ENCODE peak calls at places on chromosomes 11 and 22, in four cellular contexts. X is neuronal stem cell, G is endothelial cell of umbilical vein, M is endodermal cell. C is an unnamed sample.

GRCh38 chr11:62856333-62856910 is 17.0 kb upstream of the WDR74 start:
- DNase-seq in X (no peak), G (no peak), M (no peak), C (peak; percentile 42)

GRCh38 chr11:2867142-2867541 is 18.4 kb downstream of the CDKN1C start:
- DNase-seq in X (no peak), G (no peak), M (no peak), C (no peak)

GRCh38 chr22:39472570-39473556 is 16.1 kb downstream of the MGAT3 start:
- DNase-seq in X (no peak), G (no peak), M (no peak), C (no peak)

GRCh38 chr11:36162909-36163434 is 126.3 kb downstream of the COMMD9 start:
- DNase-seq in X (no peak), G (peak; percentile 61), M (no peak), C (no peak)

GRCh38 chr11:130486981-130487380 is 38.5 kb downstream of the ADAMTS15 start:
- DNase-seq in X (no peak), G (no peak), M (no peak), C (no peak)

GRCh38 chr11:96154802-96155520 is 188.0 kb downstream of the MAML2 start:
- DNase-seq in X (no peak), G (no peak), M (no peak), C (peak; percentile 81)

GRCh38 chr11:117230286-117230961 is 1.4 kb downstream of the PCSK7 start:
- DNase-seq in X (no peak), G (no peak), M (no peak), C (peak; percentile 67)

GRCh38 chr22:32378703-32379272 is 21.1 kb downstream of the RFPL3 start:
- DNase-seq in X (peak; percentile 53), G (peak; percentile 62), M (peak; percentile 91), C (peak; percentile 35)

GRCh38 chr11:64742087-64742939 is 1.6 kb downstream of the RASGRP2 start:
- DNase-seq in X (no peak), G (no peak), M (peak; percentile 79), C (peak; percentile 61)

GRCh38 chr11:94877446-94878200 is 95.7 kb downstream of the CWC15 start:
- DNase-seq in X (no peak), G (no peak), M (peak; percentile 30), C (no peak)

GRCh38 chr11:73335204-73335923 is 27.3 kb downstream of the ARHGEF17 start:
- DNase-seq in X (peak; percentile 89), G (peak; percentile 88), M (peak; percentile 97), C (peak; percentile 77)

GRCh38 chr11:6040874-6041273 is 10.3 kb upstream of the OR56A1 start:
- DNase-seq in X (no peak), G (peak; percentile 29), M (no peak), C (no peak)

GRCh38 chr11:11521306-11522002 is 100.4 kb downstream of the GALNT18 start:
- DNase-seq in X (no peak), G (no peak), M (no peak), C (no peak)

GRCh38 chr11:118533769-118534729 is 3.1 kb downstream of the TMEM25 start:
- DNase-seq in X (no peak), G (no peak), M (no peak), C (no peak)

GRCh38 chr11:43920598-43921419 is 21.6 kb upstream of the C11orf96 start:
- DNase-seq in X (no peak), G (peak; percentile 96), M (no peak), C (peak; percentile 100)

GRCh38 chr11:130831506-130832385 is 84.5 kb downstream of the SNX19 start:
- DNase-seq in X (no peak), G (no peak), M (peak; percentile 62), C (no peak)

GRCh38 chr11:38365274-38365673 is 1767.2 kb upstream of the RAG2 start:
- DNase-seq in X (no peak), G (no peak), M (no peak), C (no peak)
- H3K9me3 ChIP-seq in X (no peaks in the 10 kb centered on the region), G (peaks cover 2% of the 10 kb centered on the region), M (no peaks in the 10 kb centered on the region), C (peaks cover 3% of the 10 kb centered on the region)

GRCh38 chr22:35378547-35379078 is 2.3 kb upstream of the HMOX1 start:
- DNase-seq in X (no peak), G (no peak), M (peak; percentile 59), C (no peak)

GRCh38 chr22:35376728-35377472 is 4.0 kb upstream of the HMOX1 start:
- DNase-seq in X (peak; percentile 95), G (peak; percentile 99), M (peak; percentile 98), C (peak; percentile 99)

GRCh38 chr22:35380013-35380412 is 883 bp upstream of the HMOX1 start:
- DNase-seq in X (no peak), G (peak; percentile 32), M (no peak), C (peak; percentile 71)

GRCh38 chr22:35379146-35379993 is 1.5 kb upstream of the HMOX1 start:
- DNase-seq in X (no peak), G (no peak), M (peak; percentile 70), C (no peak)

DNA sequence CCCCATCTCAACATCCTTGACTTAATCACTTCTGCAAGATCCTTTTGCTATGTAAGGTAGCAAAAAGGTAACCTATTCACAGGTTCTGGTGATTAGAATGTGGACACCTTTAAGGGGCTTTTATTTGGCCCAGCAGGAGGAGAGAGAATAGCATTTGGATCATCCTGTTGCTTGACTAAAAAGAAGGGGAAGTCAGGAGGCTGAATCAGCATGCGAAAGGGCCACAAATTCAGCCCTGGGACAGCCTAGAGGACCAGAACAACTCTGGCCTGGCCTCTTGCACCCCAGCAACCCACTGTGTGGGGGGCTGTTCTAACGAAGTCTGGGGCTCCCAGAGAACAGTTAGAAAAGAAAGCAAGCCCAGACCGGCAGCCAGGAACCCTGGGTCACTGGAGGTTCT is 3.2 kb upstream of the HMOX1 start:
- DNase-seq in X (no peak), G (no peak), M (peak; percentile 81), C (no peak)
- H3K9ac ChIP-seq in X (no peak overlapping the region), G (peak overlapping the region; percentile 15), M (no peak overlapping the region), C (peak overlapping the region; percentile 78)

GRCh38 chr22:47304191-47304831 is 541.9 kb downstream of the TBC1D22A start:
- DNase-seq in X (no peak), G (no peak), M (no peak), C (no peak)
- H3K9me3 ChIP-seq in X (peaks cover 56% of the 10 kb centered on the region), G (no peaks in the 10 kb centered on the region), M (peaks cover 53% of the 10 kb centered on the region), C (no peaks in the 10 kb centered on the region)

GRCh38 chr11:1682225-1682901 is 14.6 kb upstream of the KRTAP5-6 start:
- DNase-seq in X (no peak), G (no peak), M (peak; percentile 27), C (no peak)
- H3K9ac ChIP-seq in X (no peak overlapping the region), G (no peak overlapping the region), M (no peak overlapping the region), C (no peak overlapping the region)

GRCh38 chr11:19268901-19269300 is 28.2 kb upstream of the E2F8 start:
- DNase-seq in X (no peak), G (no peak), M (no peak), C (peak; percentile 8)

GRCh38 chr11:19263333-19263732 is 22.6 kb upstream of the E2F8 start:
- DNase-seq in X (no peak), G (no peak), M (no peak), C (no peak)

DNA sequence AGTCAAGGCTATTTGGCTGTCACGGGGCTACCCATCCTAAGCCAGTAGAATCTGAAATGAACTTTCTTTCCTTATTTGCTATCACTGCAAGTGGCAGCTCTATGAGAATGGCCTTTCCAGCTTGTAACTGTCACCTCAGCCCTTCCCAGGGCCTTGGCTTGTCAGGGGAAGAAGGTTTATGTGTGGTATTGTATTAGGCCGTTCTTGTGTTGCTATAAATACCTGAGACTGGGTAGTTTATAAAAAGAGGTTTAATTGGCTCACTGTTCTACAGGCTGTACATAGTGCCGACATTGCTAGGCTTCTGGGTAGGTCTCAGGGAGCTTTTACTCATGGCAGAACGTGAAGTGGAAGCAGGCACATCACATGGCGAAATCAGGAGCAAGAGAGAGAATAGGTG is 26.8 kb upstream of the E2F8 start:
- DNase-seq in X (no peak), G (no peak), M (no peak), C (no peak)
- H3K9me3 ChIP-seq in X (no peaks in the 10 kb centered on the region), G (no peaks in the 10 kb centered on the region), M (no peaks in the 10 kb centered on the region), C (no peaks in the 10 kb centered on the region)

DNA sequence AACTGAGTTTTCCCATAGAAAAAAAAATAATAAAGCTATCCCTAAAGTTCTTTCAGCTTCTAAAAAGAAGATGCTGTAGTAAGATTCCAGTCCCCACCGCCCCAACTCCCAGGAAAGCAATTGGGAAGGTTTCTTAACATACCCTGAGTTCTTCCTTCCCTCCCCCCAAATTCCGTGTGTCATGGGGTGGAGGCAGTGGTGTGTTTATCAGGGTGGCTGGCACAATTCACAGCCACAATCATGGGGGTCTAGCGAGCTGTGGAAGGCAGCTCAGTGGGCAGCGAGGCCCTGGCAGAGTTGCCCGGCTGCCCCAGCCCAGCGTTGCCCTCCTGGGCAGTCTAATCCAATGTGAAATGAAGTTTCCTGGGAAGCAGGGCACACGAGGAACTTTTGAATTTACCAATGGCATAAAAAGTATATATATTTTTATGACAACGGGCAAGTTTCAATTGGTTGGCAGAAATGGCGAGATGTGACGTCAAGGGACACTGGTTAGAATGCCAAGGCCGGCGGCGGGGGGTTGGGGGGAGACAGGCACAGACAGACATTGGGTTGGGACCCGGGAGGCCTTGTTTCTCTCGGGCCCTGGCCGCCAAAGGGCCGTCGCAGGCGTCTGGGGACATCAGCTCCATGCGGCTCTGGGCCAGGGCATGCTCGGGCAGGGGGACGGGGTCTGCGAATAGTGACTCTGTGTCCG is 80.7 kb upstream of the PPARA start:
- DNase-seq in X (no peak), G (peak; percentile 92), M (no peak), C (peak; percentile 92)
- H3K9ac ChIP-seq in X (no peak overlapping the region), G (peak overlapping the region; percentile 92), M (no peak overlapping the region), C (peak overlapping the region; percentile 97)

GRCh38 chr22:30088468-30088867 is 8.2 kb downstream of the HORMAD2 start:
- DNase-seq in X (no peak), G (no peak), M (no peak), C (no peak)
- H3K9me3 ChIP-seq in X (peaks cover 2% of the 10 kb centered on the region), G (no peaks in the 10 kb centered on the region), M (peaks cover 20% of the 10 kb centered on the region), C (no peaks in the 10 kb centered on the region)

GRCh38 chr11:1261241-1262071 is 38.6 kb downstream of the MUC5B start:
- DNase-seq in X (no peak), G (no peak), M (no peak), C (no peak)
- H3K9ac ChIP-seq in X (peak overlapping the region; percentile 44), G (no peak overlapping the region), M (no peak overlapping the region), C (peak overlapping the region; percentile 70)

GRCh38 chr11:91956711-91957110 is 267.9 kb upstream of the FAT3 start:
- DNase-seq in X (no peak), G (peak; percentile 3), M (no peak), C (no peak)
- H3K9me3 ChIP-seq in X (peaks cover 6% of the 10 kb centered on the region), G (no peaks in the 10 kb centered on the region), M (peaks cover 46% of the 10 kb centered on the region), C (peaks cover 4% of the 10 kb centered on the region)

C was measured in GM23248.